ENCODE peak calls at places on chromosomes 16 and 17, in ten cellular contexts. K is type B pancreatic cell; P is NCI-H146; J is GM13976; A is anterior cingulate cortex; B is effector CD4-positive, alpha-beta T cell; S is osteocyte; H is EL; T is CD8-positive, alpha-beta T cell; V is activated CD4-positive, alpha-beta T cell treated with anti-CD3 and anti-CD28 coated beads, Interleukin-2, amount 50 U/mL, for 1 hour. I is an unnamed sample.

GRCh38 chr17:33045236-33045635 is 53.6 kb downstream of the SPACA3 start:
- DNase-seq in K (no peak), P (no peak), J (no peak), A (no peak), B (no peak), S (peak), H (no peak), T (no peak), V (no peak), I (no peak)

GRCh38 chr16:27492588-27492979 is 57.1 kb downstream of the GTF3C1 start:
- DNase-seq in K (no peak), P (no peak), J (no peak), A (no peak), B (no peak), S (no peak), H (no peak), T (no peak), V (no peak), I (no peak)

GRCh38 chr16:75304521-75305363 is 53.3 kb upstream of the BCAR1 start:
- DNase-seq in K (no peak), P (no peak), J (no peak), A (peak), B (no peak), S (no peak), H (peak), T (no peak), V (no peak), I (peak)

GRCh38 chr16:629289-630023 is 1.3 kb upstream of the WFIKKN1 start:
- DNase-seq in K (no peak), P (no peak), J (no peak), A (no peak), B (no peak), S (no peak), H (no peak), T (no peak), V (no peak), I (no peak)

GRCh38 chr17:3512512-3513171 is 36.8 kb downstream of the ASPA start:
- DNase-seq in K (no peak), P (no peak), J (no peak), A (peak), B (no peak), S (peak), H (peak), T (no peak), V (no peak), I (peak)

GRCh38 chr16:87067890-87068289 is 249.3 kb downstream of the C16orf95 start:
- DNase-seq in K (peak), P (no peak), J (no peak), A (no peak), B (no peak), S (no peak), H (no peak), T (peak), V (no peak), I (no peak)

GRCh38 chr16:15031179-15031578 is 24.7 kb downstream of the NTAN1 start:
- DNase-seq in K (no peak), P (no peak), J (no peak), A (no peak), B (no peak), S (no peak), H (no peak), T (peak), V (no peak), I (no peak)

GRCh38 chr16:67024384-67024896 is 4.5 kb upstream of the CBFB start:
- DNase-seq in K (peak), P (no peak), J (no peak), A (no peak), B (no peak), S (peak), H (no peak), T (peak), V (no peak), I (no peak)

GRCh38 chr17:67554634-67555033 is 163.1 kb upstream of the NOL11 start:
- DNase-seq in K (no peak), P (no peak), J (no peak), A (no peak), B (no peak), S (no peak), H (no peak), T (no peak), V (no peak), I (no peak)

GRCh38 chr17:13874817-13875216 is 194.5 kb upstream of the COX10 start:
- DNase-seq in K (no peak), P (no peak), J (no peak), A (no peak), B (no peak), S (no peak), H (no peak), T (no peak), V (no peak), I (no peak)

GRCh38 chr16:52964290-52964689 is 88.4 kb downstream of the CHD9NB start:
- DNase-seq in K (no peak), P (no peak), J (no peak), A (no peak), B (no peak), S (no peak), H (peak), T (no peak), V (no peak), I (no peak)

GRCh38 chr17:60086822-60087591 is 8.3 kb upstream of the HEATR6 start:
- DNase-seq in K (no peak), P (no peak), J (no peak), A (no peak), B (no peak), S (no peak), H (peak), T (no peak), V (no peak), I (no peak)

GRCh38 chr16:81513204-81514040 is 68.8 kb downstream of the CMIP start:
- DNase-seq in K (no peak), P (no peak), J (no peak), A (no peak), B (no peak), S (no peak), H (peak), T (no peak), V (no peak), I (peak)

GRCh38 chr17:46770439-46770817 is 48.1 kb downstream of the WNT3 start:
- DNase-seq in K (no peak), P (no peak), J (no peak), A (no peak), B (no peak), S (no peak), H (no peak), T (peak), V (no peak), I (no peak)

GRCh38 chr16:89023621-89024511 is 46.9 kb upstream of the CBFA2T3 start:
- DNase-seq in K (no peak), P (no peak), J (no peak), A (no peak), B (no peak), S (no peak), H (no peak), T (no peak), V (no peak), I (no peak)

GRCh38 chr16:4611337-4612023 is 3.2 kb downstream of the UBALD1 start:
- DNase-seq in K (no peak), P (no peak), J (peak), A (no peak), B (no peak), S (no peak), H (peak), T (no peak), V (no peak), I (no peak)

GRCh38 chr17:50636145-50636803 is 1.6 kb downstream of the ABCC3 start:
- DNase-seq in K (no peak), P (no peak), J (no peak), A (no peak), B (no peak), S (no peak), H (no peak), T (no peak), V (no peak), I (no peak)

GRCh38 chr16:79882292-79882995 is 281.9 kb upstream of the MAF start:
- DNase-seq in K (no peak), P (no peak), J (no peak), A (no peak), B (no peak), S (no peak), H (no peak), T (no peak), V (no peak), I (no peak)

GRCh38 chr17:29369831-29370735 is 20.1 kb upstream of the TAOK1 start:
- DNase-seq in K (no peak), P (peak), J (peak), A (peak), B (peak), S (no peak), H (peak), T (peak), V (peak), I (peak)

GRCh38 chr17:13199425-13199824 is 181.6 kb upstream of the ELAC2 start:
- DNase-seq in K (no peak), P (no peak), J (no peak), A (no peak), B (no peak), S (no peak), H (no peak), T (no peak), V (no peak), I (no peak)

GRCh38 chr16:75065808-75066149 is 50.8 kb downstream of the LDHD start:
- DNase-seq in K (no peak), P (no peak), J (no peak), A (no peak), B (no peak), S (no peak), H (no peak), T (no peak), V (no peak), I (no peak)

GRCh38 chr17:10243905-10244844 is 45.8 kb upstream of the GAS7 start:
- DNase-seq in K (no peak), P (no peak), J (no peak), A (no peak), B (no peak), S (peak), H (peak), T (no peak), V (no peak), I (no peak)

GRCh38 chr16:14354561-14355351 is 275.3 kb downstream of the PARN start:
- DNase-seq in K (no peak), P (no peak), J (peak), A (no peak), B (no peak), S (no peak), H (peak), T (no peak), V (no peak), I (no peak)

GRCh38 chr17:79461041-79461440 is 149.8 kb downstream of the RBFOX3 start:
- DNase-seq in K (no peak), P (no peak), J (no peak), A (no peak), B (no peak), S (no peak), H (peak), T (no peak), V (no peak), I (no peak)

GRCh38 chr17:59842901-59843652 is 49.7 kb downstream of the TUBD1 start:
- DNase-seq in K (no peak), P (no peak), J (no peak), A (no peak), B (peak), S (peak), H (peak), T (no peak), V (peak), I (peak)

GRCh38 chr17:16926061-16926511 is 45.8 kb downstream of the TNFRSF13B start:
- DNase-seq in K (no peak), P (no peak), J (no peak), A (no peak), B (no peak), S (no peak), H (no peak), T (no peak), V (no peak), I (no peak)

GRCh38 chr16:67565470-67566100 is 3.3 kb downstream of the CTCF start:
- DNase-seq in K (no peak), P (no peak), J (no peak), A (no peak), B (no peak), S (no peak), H (no peak), T (no peak), V (no peak), I (no peak)

GRCh38 chr16:68636064-68636551 is 9.0 kb upstream of the CDH3 start:
- DNase-seq in K (no peak), P (no peak), J (no peak), A (no peak), B (no peak), S (no peak), H (peak), T (no peak), V (no peak), I (no peak)

GRCh38 chr16:15653227-15653626 is 3.2 kb downstream of the NDE1 start:
- DNase-seq in K (no peak), P (no peak), J (no peak), A (no peak), B (no peak), S (no peak), H (peak), T (no peak), V (no peak), I (peak)

GRCh38 chr17:33949100-33949499 is 306.0 kb upstream of the CCL2 start:
- DNase-seq in K (no peak), P (no peak), J (no peak), A (no peak), B (no peak), S (no peak), H (no peak), T (no peak), V (no peak), I (no peak)

GRCh38 chr16:51440096-51440495 is 289.0 kb upstream of the SALL1 start:
- DNase-seq in K (no peak), P (no peak), J (no peak), A (peak), B (no peak), S (no peak), H (no peak), T (no peak), V (no peak), I (no peak)

GRCh38 chr17:46152423-46152822 is 40.8 kb downstream of the KANSL1 start:
- DNase-seq in K (no peak), P (peak), J (no peak), A (no peak), B (no peak), S (no peak), H (no peak), T (no peak), V (no peak), I (no peak)

GRCh38 chr16:14564881-14565687 is 65.0 kb downstream of the PARN start:
- DNase-seq in K (no peak), P (peak), J (no peak), A (no peak), B (no peak), S (no peak), H (peak), T (no peak), V (no peak), I (peak)